ENCODE peak calls at places on chromosomes 11 and 22, in four cellular contexts. One of them, this sample, is unnamed.

GRCh38 chr11:96033054-96033453 is 109.1 kb upstream of the MTMR2 start:
- DNase-seq in AG09309: no peak
- DNase-seq in ascending aorta: no peak
- DNase-seq in ovary: no peak
- DNase-seq in this sample: no peak

GRCh38 chr11:35464308-35464707 is 45.0 kb upstream of the SLC1A2 start:
- DNase-seq in AG09309: no peak
- DNase-seq in ascending aorta: no peak
- DNase-seq in ovary: no peak
- DNase-seq in this sample: no peak

GRCh38 chr22:32623943-32624342 is 149.3 kb downstream of the FBXO7 start:
- DNase-seq in AG09309: peak
- DNase-seq in ascending aorta: no peak
- DNase-seq in ovary: peak
- DNase-seq in this sample: peak

GRCh38 chr11:1073261-1073724 is 1.4 kb upstream of the MUC2 start:
- DNase-seq in AG09309: peak
- DNase-seq in ascending aorta: no peak
- DNase-seq in ovary: peak
- DNase-seq in this sample: no peak

GRCh38 chr22:31681625-31682345 is 19.8 kb upstream of the PISD start:
- DNase-seq in AG09309: peak
- DNase-seq in ascending aorta: no peak
- DNase-seq in ovary: peak
- DNase-seq in this sample: no peak

GRCh38 chr11:45267660-45268340 is 18.3 kb downstream of the SYT13 start:
- DNase-seq in AG09309: no peak
- DNase-seq in ascending aorta: no peak
- DNase-seq in ovary: no peak
- DNase-seq in this sample: no peak

GRCh38 chr11:8408151-8408930 is 144.7 kb upstream of the LMO1 start:
- DNase-seq in AG09309: no peak
- DNase-seq in ascending aorta: no peak
- DNase-seq in ovary: no peak
- DNase-seq in this sample: no peak

GRCh38 chr11:128246364-128247234 is 340.8 kb downstream of the ETS1 start:
- DNase-seq in AG09309: no peak
- DNase-seq in ascending aorta: no peak
- DNase-seq in ovary: peak
- DNase-seq in this sample: no peak

GRCh38 chr11:9756878-9757277 is 93.0 kb downstream of the SWAP70 start:
- DNase-seq in AG09309: no peak
- DNase-seq in ascending aorta: no peak
- DNase-seq in ovary: no peak
- DNase-seq in this sample: no peak

GRCh38 chr11:59680287-59681154 is 11.7 kb upstream of the PATL1 start:
- DNase-seq in AG09309: no peak
- DNase-seq in ascending aorta: no peak
- DNase-seq in ovary: peak
- DNase-seq in this sample: peak

GRCh38 chr11:134665571-134666268 is 253.7 kb upstream of the B3GAT1 start:
- DNase-seq in AG09309: no peak
- DNase-seq in ascending aorta: no peak
- DNase-seq in ovary: no peak
- DNase-seq in this sample: no peak

GRCh38 chr11:67113231-67113721 is 5.8 kb upstream of the KDM2A start:
- DNase-seq in AG09309: no peak
- DNase-seq in ascending aorta: no peak
- DNase-seq in ovary: no peak
- DNase-seq in this sample: no peak

GRCh38 chr11:65382036-65382803 is at the start of gene SLC25A45:
- DNase-seq in AG09309: peak
- DNase-seq in ascending aorta: peak
- DNase-seq in ovary: peak
- DNase-seq in this sample: peak

GRCh38 chr11:79675081-79675480 is 234.3 kb upstream of the TENM4 start:
- DNase-seq in AG09309: no peak
- DNase-seq in ascending aorta: no peak
- DNase-seq in ovary: no peak
- DNase-seq in this sample: no peak

GRCh38 chr22:23179381-23180294 is 671 bp upstream of the BCR start:
- DNase-seq in AG09309: no peak
- DNase-seq in ascending aorta: no peak
- DNase-seq in ovary: peak
- DNase-seq in this sample: no peak

GRCh38 chr22:49638788-49639187 is 188.9 kb downstream of the BRD1 start:
- DNase-seq in AG09309: no peak
- DNase-seq in ascending aorta: no peak
- DNase-seq in ovary: no peak
- DNase-seq in this sample: no peak

GRCh38 chr11:1113405-1114201 is 38.9 kb downstream of the MUC2 start:
- DNase-seq in AG09309: no peak
- DNase-seq in ascending aorta: no peak
- DNase-seq in ovary: peak
- DNase-seq in this sample: no peak

GRCh38 chr11:57566035-57566504 is 1.4 kb downstream of the UBE2L6 start:
- DNase-seq in AG09309: peak
- DNase-seq in ascending aorta: no peak
- DNase-seq in ovary: no peak
- DNase-seq in this sample: no peak

GRCh38 chr11:64266339-64266738 is 15.0 kb downstream of the PLCB3 start:
- DNase-seq in AG09309: no peak
- DNase-seq in ascending aorta: no peak
- DNase-seq in ovary: peak
- DNase-seq in this sample: no peak

GRCh38 chr11:68302256-68303054 is 9.9 kb upstream of the LRP5 start:
- DNase-seq in AG09309: no peak
- DNase-seq in ascending aorta: no peak
- DNase-seq in ovary: no peak
- DNase-seq in this sample: no peak

GRCh38 chr22:41939981-41940852 is 6.7 kb downstream of the CENPM start:
- DNase-seq in AG09309: no peak
- DNase-seq in ascending aorta: peak
- DNase-seq in ovary: no peak
- DNase-seq in this sample: no peak

GRCh38 chr11:64001552-64002427 is 15.6 kb downstream of the OTUB1 start:
- DNase-seq in AG09309: no peak
- DNase-seq in ascending aorta: no peak
- DNase-seq in ovary: no peak
- DNase-seq in this sample: no peak

GRCh38 chr11:33147559-33147958 is 13.7 kb downstream of the CSTF3 start:
- DNase-seq in AG09309: no peak
- DNase-seq in ascending aorta: no peak
- DNase-seq in ovary: no peak
- DNase-seq in this sample: no peak

GRCh38 chr11:105520706-105521345 is 89.0 kb upstream of the GRIA4 start:
- DNase-seq in AG09309: no peak
- DNase-seq in ascending aorta: no peak
- DNase-seq in ovary: no peak
- DNase-seq in this sample: no peak

GRCh38 chr22:41260871-41261270 is 20.1 kb upstream of the CHADL start:
- DNase-seq in AG09309: no peak
- DNase-seq in ascending aorta: no peak
- DNase-seq in ovary: no peak
- DNase-seq in this sample: no peak

GRCh38 chr11:1335811-1336761 is 26.7 kb upstream of the TOLLIP start:
- DNase-seq in AG09309: peak
- DNase-seq in ascending aorta: peak
- DNase-seq in ovary: peak
- DNase-seq in this sample: peak

GRCh38 chr11:27282806-27283205 is 80.2 kb downstream of the CCDC34 start:
- DNase-seq in AG09309: no peak
- DNase-seq in ascending aorta: no peak
- DNase-seq in ovary: peak
- DNase-seq in this sample: no peak

GRCh38 chr11:15765530-15765929 is 590.8 kb downstream of the SOX6 start:
- DNase-seq in AG09309: no peak
- DNase-seq in ascending aorta: no peak
- DNase-seq in ovary: no peak
- DNase-seq in this sample: no peak
- H3K4me3 ChIP-seq in AG09309: no peak
- H3K4me3 ChIP-seq in ascending aorta: no peak
- H3K4me3 ChIP-seq in ovary: no peak
- H3K4me3 ChIP-seq in this sample: no peak

DNA sequence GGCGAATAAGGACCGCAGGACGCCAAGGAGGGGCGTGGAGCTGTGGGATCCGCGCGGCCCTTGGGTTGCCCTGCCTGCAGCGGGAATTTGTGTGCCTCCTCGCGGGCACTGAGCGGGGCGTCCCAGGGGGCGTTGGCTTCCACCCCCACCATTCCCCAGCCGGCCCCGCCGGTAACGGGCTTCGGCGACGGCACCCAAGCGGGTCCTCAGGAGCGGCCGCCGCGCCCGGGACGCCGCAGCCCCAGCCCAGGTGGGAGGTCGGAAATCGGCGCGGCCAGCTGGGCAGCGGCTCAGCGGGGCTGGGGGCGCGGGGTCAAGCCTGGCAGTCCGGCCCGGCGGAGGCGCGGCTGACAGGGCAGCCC is 320 bp downstream of the CLTCL1 start:
- DNase-seq in AG09309: no peak
- DNase-seq in ascending aorta: no peak
- DNase-seq in ovary: peak
- DNase-seq in this sample: no peak
- TF ChIP-seq CTCF in AG09309: no peak
- TF ChIP-seq CTCF in ascending aorta: no peak
- TF ChIP-seq CTCF in ovary: no peak
- TF ChIP-seq CTCF in this sample: no peak

DNA sequence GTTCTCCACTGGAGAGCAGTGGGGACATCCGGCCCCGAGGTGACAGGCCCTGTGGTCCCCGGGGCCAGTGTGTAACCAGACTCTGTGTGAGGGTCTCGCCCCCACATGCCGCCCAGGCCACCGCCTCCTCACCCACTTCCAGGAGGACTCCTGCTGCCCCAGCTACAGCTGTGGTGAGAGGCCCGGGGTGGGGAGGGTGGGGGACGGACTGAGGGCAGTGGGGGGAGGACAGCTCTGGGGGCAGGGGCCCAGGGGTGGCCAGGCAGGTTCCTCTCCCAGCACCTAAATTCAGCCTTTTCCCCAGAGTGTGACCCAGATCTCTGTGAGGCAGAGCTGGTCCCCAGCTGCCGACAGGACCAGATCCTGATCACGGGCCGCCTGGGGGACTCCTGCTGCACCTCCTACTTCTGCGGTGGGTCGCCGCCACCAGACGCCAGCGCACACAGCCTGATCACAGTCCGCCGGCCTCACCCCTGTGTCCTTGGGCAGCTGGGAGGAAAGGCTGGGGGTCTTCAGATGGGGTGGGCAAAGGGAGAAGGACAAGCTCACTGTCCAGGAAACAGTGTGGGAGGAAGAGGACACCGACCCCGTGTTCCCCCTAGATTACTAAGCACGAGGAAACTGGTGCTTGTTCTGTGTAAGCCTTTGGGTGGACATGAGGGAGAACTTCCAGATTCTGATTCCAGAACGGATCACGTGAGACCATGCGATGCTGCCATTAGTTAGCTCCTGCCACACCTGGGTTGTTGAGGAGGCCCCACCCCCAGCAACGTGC is 84.4 kb upstream of the MYOD1 start:
- DNase-seq in AG09309: no peak
- DNase-seq in ascending aorta: no peak
- DNase-seq in ovary: no peak
- DNase-seq in this sample: no peak
- H3K4me3 ChIP-seq in AG09309: no peak
- H3K4me3 ChIP-seq in ascending aorta: no peak
- H3K4me3 ChIP-seq in ovary: no peak
- H3K4me3 ChIP-seq in this sample: no peak

GRCh38 chr11:20459865-20460264 is 72.3 kb downstream of the PRMT3 start:
- DNase-seq in AG09309: no peak
- DNase-seq in ascending aorta: no peak
- DNase-seq in ovary: no peak
- DNase-seq in this sample: no peak
- TF ChIP-seq CTCF in AG09309: no peak
- TF ChIP-seq CTCF in ascending aorta: no peak
- TF ChIP-seq CTCF in ovary: no peak
- TF ChIP-seq CTCF in this sample: no peak